ENCODE peak calls at places on chromosomes 16 and 17, in four cellular contexts. P is GM12878, D is HepG2, B is K562. G is an unnamed sample.

GRCh38 chr16:30867747-30868146 is 26.1 kb downstream of the BCL7C start:
- DNase-seq in P (no peak), D (no peak), B (no peak), G (peak; percentile 69)

GRCh38 chr17:58402679-58403078 is 14.7 kb downstream of the RNF43 start:
- DNase-seq in P (no peak), D (no peak), B (no peak), G (no peak)

GRCh38 chr17:75587718-75588545 is at the start of gene MYO15B:
- DNase-seq in P (no peak), D (no peak), B (peak; percentile 43), G (no peak)

GRCh38 chr17:3792481-3792880 is 8.5 kb downstream of the ITGAE start:
- DNase-seq in P (no peak), D (no peak), B (no peak), G (no peak)

GRCh38 chr16:88705746-88706287 is 391 bp downstream of the RNF166 start:
- DNase-seq in P (no peak), D (no peak), B (no peak), G (peak; percentile 51)

GRCh38 chr17:957856-958421 is 21.6 kb downstream of the NXN start:
- DNase-seq in P (no peak), D (no peak), B (no peak), G (no peak)

GRCh38 chr17:68248199-68248825 is 469 bp downstream of the AMZ2 start:
- DNase-seq in P (no peak), D (no peak), B (no peak), G (no peak)

GRCh38 chr16:68732068-68732680 is 4.9 kb upstream of the CDH1 start:
- DNase-seq in P (no peak), D (peak; percentile 62), B (peak; percentile 86), G (peak; percentile 54)

GRCh38 chr16:57624806-57625500 is 3.5 kb upstream of the ADGRG1 start:
- DNase-seq in P (no peak), D (no peak), B (no peak), G (no peak)

GRCh38 chr16:80509872-80510271 is 30.9 kb upstream of the DYNLRB2 start:
- DNase-seq in P (no peak), D (no peak), B (no peak), G (no peak)
- TF ChIP-seq TARDBP in P (no peak), D (no peak), B (no peak), G (no peak)

GRCh38 chr17:40022497-40022896 is 7.3 kb downstream of the CSF3 start:
- DNase-seq in P (no peak), D (no peak), B (no peak), G (no peak)

GRCh38 chr17:40021471-40021961 is 6.3 kb downstream of the CSF3 start:
- DNase-seq in P (no peak), D (no peak), B (peak; percentile 9), G (no peak)

GRCh38 chr17:40024901-40025300 is 9.7 kb downstream of the CSF3 start:
- DNase-seq in P (no peak), D (no peak), B (no peak), G (no peak)

GRCh38 chr17:40023590-40024292 is 8.5 kb downstream of the CSF3 start:
- DNase-seq in P (no peak), D (no peak), B (no peak), G (no peak)

GRCh38 chr17:40022961-40023541 is 7.8 kb downstream of the CSF3 start:
- DNase-seq in P (no peak), D (no peak), B (peak; percentile 8), G (no peak)
- TF ChIP-seq TARDBP in P (no peak), D (no peak), B (no peak), G (no peak)

GRCh38 chr17:73429440-73430164 is 117.8 kb upstream of the CDC42EP4 start:
- DNase-seq in P (peak; percentile 7), D (peak; percentile 59), B (peak; percentile 90), G (peak; percentile 91)

GRCh38 chr17:73431401-73432205 is 119.8 kb upstream of the CDC42EP4 start:
- DNase-seq in P (no peak), D (no peak), B (no peak), G (no peak)

GRCh38 chr17:73430848-73431247 is 119.0 kb upstream of the CDC42EP4 start:
- DNase-seq in P (no peak), D (no peak), B (no peak), G (no peak)

GRCh38 chr17:73432624-73433190 is 120.9 kb upstream of the CDC42EP4 start:
- DNase-seq in P (no peak), D (no peak), B (no peak), G (no peak)

GRCh38 chr17:73430165-73430680 is 118.4 kb upstream of the CDC42EP4 start:
- DNase-seq in P (no peak), D (no peak), B (no peak), G (no peak)
- TF ChIP-seq TARDBP in P (no peak), D (no peak), B (no peak), G (no peak)

GRCh38 chr16:73202176-73202729 is 154.3 kb upstream of the ZFHX3 start:
- DNase-seq in P (no peak), D (peak; percentile 55), B (no peak), G (no peak)
- TF ChIP-seq TARDBP in P (no peak), D (no peak), B (no peak), G (no peak)